ENCODE peak calls at places on chromosomes 5 and 9, in nine cellular contexts. K is GM06990; S is activated CD4-positive, alpha-beta T cell treated with anti-CD3 and anti-CD28 coated beads, Interleukin-2, amount 50 U/mL, for 24 hours; X is NCI-H1417 treated with DMSO at 0.1 percent for 48 hours; H is neuronal stem cell; V is endothelial cell of umbilical vein; O is stimulated activated CD4-positive, alpha-beta T cell treated with anti-CD3 and anti-CD28 coated beads, Interleukin-12 subunit alpha, Interleukin-12 subunit beta, amount 100 ng/mL, for 24 hours; B is AG10803; Q is mesendoderm. E is an unnamed sample.

GRCh38 chr9:113906411-113907110 is 30.5 kb downstream of the ZNF618 start:
- DNase-seq in K (no peak), S (no peak), X (no peak), H (no peak), V (peak), O (no peak), B (peak), Q (no peak), E (no peak)

GRCh38 chr5:151257731-151258715 is 5.0 kb downstream of the GM2A start:
- DNase-seq in K (peak), S (no peak), X (no peak), H (no peak), V (no peak), O (no peak), B (peak), Q (peak), E (no peak)

GRCh38 chr9:2181794-2182193 is 166.6 kb downstream of the SMARCA2 start:
- DNase-seq in K (no peak), S (no peak), X (no peak), H (peak), V (peak), O (no peak), B (peak), Q (peak), E (no peak)

GRCh38 chr5:24110019-24110615 is 534.7 kb downstream of the CDH10 start:
- DNase-seq in K (no peak), S (no peak), X (peak), H (peak), V (no peak), O (no peak), B (peak), Q (peak), E (no peak)

GRCh38 chr5:132073231-132074013 is at the start of gene CSF2:
- DNase-seq in K (no peak), S (no peak), X (no peak), H (no peak), V (peak), O (no peak), B (no peak), Q (no peak), E (no peak)

GRCh38 chr9:13209498-13209897 is 70.0 kb downstream of the MPDZ start:
- DNase-seq in K (no peak), S (no peak), X (no peak), H (no peak), V (peak), O (no peak), B (no peak), Q (no peak), E (no peak)

GRCh38 chr5:95080456-95080855 is 204.4 kb downstream of the MCTP1 start:
- DNase-seq in K (no peak), S (no peak), X (no peak), H (no peak), V (peak), O (no peak), B (no peak), Q (no peak), E (no peak)

GRCh38 chr5:72845889-72846288 is 29.4 kb downstream of the TNPO1 start:
- DNase-seq in K (no peak), S (no peak), X (no peak), H (no peak), V (no peak), O (no peak), B (peak), Q (no peak), E (no peak)

GRCh38 chr9:81455417-81455816 is 233.9 kb downstream of the TLE1 start:
- DNase-seq in K (no peak), S (no peak), X (no peak), H (no peak), V (no peak), O (no peak), B (peak), Q (no peak), E (no peak)